ENCODE peak calls at places on chromosomes 2 and 18, in nine cellular contexts. One of them, this sample, is unnamed.

GRCh38 chr2:101619191-101619591 is 78.3 kb upstream of the MAP4K4 start:
- DNase-seq in natural killer cell: no peak
- DNase-seq in heart right ventricle: no peak
- DNase-seq in heart left ventricle: peak
- DNase-seq in neural crest cell: no peak
- DNase-seq in pancreas: no peak
- DNase-seq in fibroblast of mammary gland: peak
- DNase-seq in K562: no peak
- DNase-seq in uterus: peak
- DNase-seq in this sample: no peak

GRCh38 chr2:22027345-22028005 is 903.7 kb downstream of the TDRD15 start:
- DNase-seq in natural killer cell: no peak
- DNase-seq in heart right ventricle: no peak
- DNase-seq in heart left ventricle: no peak
- DNase-seq in neural crest cell: no peak
- DNase-seq in pancreas: no peak
- DNase-seq in fibroblast of mammary gland: no peak
- DNase-seq in K562: no peak
- DNase-seq in uterus: no peak
- DNase-seq in this sample: no peak

GRCh38 chr18:8623549-8624106 is 14.4 kb downstream of the RAB12 start:
- DNase-seq in natural killer cell: peak
- DNase-seq in heart right ventricle: peak
- DNase-seq in heart left ventricle: peak
- DNase-seq in neural crest cell: no peak
- DNase-seq in pancreas: no peak
- DNase-seq in fibroblast of mammary gland: no peak
- DNase-seq in K562: no peak
- DNase-seq in uterus: no peak
- DNase-seq in this sample: no peak

GRCh38 chr18:37987901-37988300 is 422.3 kb upstream of the CELF4 start:
- DNase-seq in natural killer cell: no peak
- DNase-seq in heart right ventricle: no peak
- DNase-seq in heart left ventricle: no peak
- DNase-seq in neural crest cell: no peak
- DNase-seq in pancreas: no peak
- DNase-seq in fibroblast of mammary gland: no peak
- DNase-seq in K562: no peak
- DNase-seq in uterus: no peak
- DNase-seq in this sample: no peak

GRCh38 chr2:207090389-207090788 is 75.4 kb downstream of the KLF7 start:
- DNase-seq in natural killer cell: no peak
- DNase-seq in heart right ventricle: no peak
- DNase-seq in heart left ventricle: no peak
- DNase-seq in neural crest cell: no peak
- DNase-seq in pancreas: no peak
- DNase-seq in fibroblast of mammary gland: no peak
- DNase-seq in K562: no peak
- DNase-seq in uterus: no peak
- DNase-seq in this sample: no peak

GRCh38 chr2:182941121-182941713 is 74.8 kb upstream of the FRZB start:
- DNase-seq in natural killer cell: no peak
- DNase-seq in heart right ventricle: no peak
- DNase-seq in heart left ventricle: no peak
- DNase-seq in neural crest cell: no peak
- DNase-seq in pancreas: no peak
- DNase-seq in fibroblast of mammary gland: peak
- DNase-seq in K562: no peak
- DNase-seq in uterus: no peak
- DNase-seq in this sample: no peak

GRCh38 chr2:229719926-229720652 is 5.7 kb upstream of the DNER start:
- DNase-seq in natural killer cell: no peak
- DNase-seq in heart right ventricle: no peak
- DNase-seq in heart left ventricle: no peak
- DNase-seq in neural crest cell: no peak
- DNase-seq in pancreas: no peak
- DNase-seq in fibroblast of mammary gland: no peak
- DNase-seq in K562: no peak
- DNase-seq in uterus: no peak
- DNase-seq in this sample: no peak

GRCh38 chr2:186543561-186544131 is 46.2 kb upstream of the ITGAV start:
- DNase-seq in natural killer cell: no peak
- DNase-seq in heart right ventricle: no peak
- DNase-seq in heart left ventricle: no peak
- DNase-seq in neural crest cell: no peak
- DNase-seq in pancreas: no peak
- DNase-seq in fibroblast of mammary gland: peak
- DNase-seq in K562: no peak
- DNase-seq in uterus: no peak
- DNase-seq in this sample: no peak

GRCh38 chr2:193963472-193964119 is 1693.4 kb upstream of the SLC39A10 start:
- DNase-seq in natural killer cell: no peak
- DNase-seq in heart right ventricle: no peak
- DNase-seq in heart left ventricle: no peak
- DNase-seq in neural crest cell: peak
- DNase-seq in pancreas: no peak
- DNase-seq in fibroblast of mammary gland: peak
- DNase-seq in K562: no peak
- DNase-seq in uterus: no peak
- DNase-seq in this sample: peak

GRCh38 chr2:74181739-74182138 is 3.1 kb upstream of the MOB1A start:
- DNase-seq in natural killer cell: no peak
- DNase-seq in heart right ventricle: no peak
- DNase-seq in heart left ventricle: peak
- DNase-seq in neural crest cell: no peak
- DNase-seq in pancreas: no peak
- DNase-seq in fibroblast of mammary gland: no peak
- DNase-seq in K562: peak
- DNase-seq in uterus: no peak
- DNase-seq in this sample: no peak

GRCh38 chr2:236172866-236173733 is 4.9 kb upstream of the GBX2 start:
- DNase-seq in natural killer cell: no peak
- DNase-seq in heart right ventricle: no peak
- DNase-seq in heart left ventricle: no peak
- DNase-seq in neural crest cell: no peak
- DNase-seq in pancreas: no peak
- DNase-seq in fibroblast of mammary gland: no peak
- DNase-seq in K562: no peak
- DNase-seq in uterus: no peak
- DNase-seq in this sample: no peak

GRCh38 chr18:13983506-13983905 is 68.2 kb upstream of the MC2R start:
- DNase-seq in natural killer cell: no peak
- DNase-seq in heart right ventricle: no peak
- DNase-seq in heart left ventricle: no peak
- DNase-seq in neural crest cell: no peak
- DNase-seq in pancreas: no peak
- DNase-seq in fibroblast of mammary gland: no peak
- DNase-seq in K562: no peak
- DNase-seq in uterus: no peak
- DNase-seq in this sample: no peak

GRCh38 chr2:42298996-42299754 is 61.8 kb downstream of the COX7A2L start:
- DNase-seq in natural killer cell: no peak
- DNase-seq in heart right ventricle: no peak
- DNase-seq in heart left ventricle: no peak
- DNase-seq in neural crest cell: no peak
- DNase-seq in pancreas: no peak
- DNase-seq in fibroblast of mammary gland: no peak
- DNase-seq in K562: no peak
- DNase-seq in uterus: no peak
- DNase-seq in this sample: no peak

GRCh38 chr2:223720367-223720766 is 117.0 kb downstream of the AP1S3 start:
- DNase-seq in natural killer cell: no peak
- DNase-seq in heart right ventricle: no peak
- DNase-seq in heart left ventricle: no peak
- DNase-seq in neural crest cell: no peak
- DNase-seq in pancreas: no peak
- DNase-seq in fibroblast of mammary gland: no peak
- DNase-seq in K562: no peak
- DNase-seq in uterus: no peak
- DNase-seq in this sample: no peak

GRCh38 chr2:234427081-234428058 is 69.5 kb downstream of the ARL4C start:
- DNase-seq in natural killer cell: peak
- DNase-seq in heart right ventricle: no peak
- DNase-seq in heart left ventricle: no peak
- DNase-seq in neural crest cell: no peak
- DNase-seq in pancreas: peak
- DNase-seq in fibroblast of mammary gland: no peak
- DNase-seq in K562: no peak
- DNase-seq in uterus: no peak
- DNase-seq in this sample: peak

GRCh38 chr18:51151568-51152511 is 45.6 kb downstream of the MEX3C start:
- DNase-seq in natural killer cell: peak
- DNase-seq in heart right ventricle: no peak
- DNase-seq in heart left ventricle: no peak
- DNase-seq in neural crest cell: no peak
- DNase-seq in pancreas: no peak
- DNase-seq in fibroblast of mammary gland: no peak
- DNase-seq in K562: no peak
- DNase-seq in uterus: no peak
- DNase-seq in this sample: no peak

GRCh38 chr2:122627388-122627787 is 871.9 kb downstream of the TSN start:
- DNase-seq in natural killer cell: no peak
- DNase-seq in heart right ventricle: no peak
- DNase-seq in heart left ventricle: no peak
- DNase-seq in neural crest cell: no peak
- DNase-seq in pancreas: no peak
- DNase-seq in fibroblast of mammary gland: peak
- DNase-seq in K562: no peak
- DNase-seq in uterus: no peak
- DNase-seq in this sample: no peak

GRCh38 chr2:228763600-228763999 is 507.5 kb downstream of the PID1 start:
- DNase-seq in natural killer cell: no peak
- DNase-seq in heart right ventricle: no peak
- DNase-seq in heart left ventricle: no peak
- DNase-seq in neural crest cell: no peak
- DNase-seq in pancreas: no peak
- DNase-seq in fibroblast of mammary gland: no peak
- DNase-seq in K562: no peak
- DNase-seq in uterus: no peak
- DNase-seq in this sample: no peak

GRCh38 chr2:128321421-128321775 is 2.7 kb upstream of the HS6ST1 start:
- DNase-seq in natural killer cell: peak
- DNase-seq in heart right ventricle: peak
- DNase-seq in heart left ventricle: no peak
- DNase-seq in neural crest cell: no peak
- DNase-seq in pancreas: peak
- DNase-seq in fibroblast of mammary gland: no peak
- DNase-seq in K562: no peak
- DNase-seq in uterus: no peak
- DNase-seq in this sample: no peak

GRCh38 chr2:584863-585823 is 92.1 kb downstream of the TMEM18 start:
- DNase-seq in natural killer cell: peak
- DNase-seq in heart right ventricle: no peak
- DNase-seq in heart left ventricle: no peak
- DNase-seq in neural crest cell: no peak
- DNase-seq in pancreas: no peak
- DNase-seq in fibroblast of mammary gland: no peak
- DNase-seq in K562: no peak
- DNase-seq in uterus: peak
- DNase-seq in this sample: no peak

GRCh38 chr2:31246184-31246852 is 12.4 kb downstream of the EHD3 start:
- DNase-seq in natural killer cell: no peak
- DNase-seq in heart right ventricle: no peak
- DNase-seq in heart left ventricle: no peak
- DNase-seq in neural crest cell: no peak
- DNase-seq in pancreas: no peak
- DNase-seq in fibroblast of mammary gland: peak
- DNase-seq in K562: no peak
- DNase-seq in uterus: no peak
- DNase-seq in this sample: no peak

GRCh38 chr2:44715671-44716077 is 225.8 kb upstream of the SIX3 start:
- DNase-seq in natural killer cell: no peak
- DNase-seq in heart right ventricle: no peak
- DNase-seq in heart left ventricle: no peak
- DNase-seq in neural crest cell: peak
- DNase-seq in pancreas: no peak
- DNase-seq in fibroblast of mammary gland: peak
- DNase-seq in K562: no peak
- DNase-seq in uterus: no peak
- DNase-seq in this sample: peak

GRCh38 chr2:177143444-177143843 is 69.2 kb upstream of the HNRNPA3 start:
- DNase-seq in natural killer cell: no peak
- DNase-seq in heart right ventricle: no peak
- DNase-seq in heart left ventricle: no peak
- DNase-seq in neural crest cell: no peak
- DNase-seq in pancreas: no peak
- DNase-seq in fibroblast of mammary gland: peak
- DNase-seq in K562: no peak
- DNase-seq in uterus: peak
- DNase-seq in this sample: peak
- TF ChIP-seq CTCF in natural killer cell: no peak
- TF ChIP-seq CTCF in heart right ventricle: no peak
- TF ChIP-seq CTCF in heart left ventricle: no peak
- TF ChIP-seq CTCF in neural crest cell: no peak
- TF ChIP-seq CTCF in pancreas: no peak
- TF ChIP-seq CTCF in fibroblast of mammary gland: no peak
- TF ChIP-seq CTCF in K562: no peak
- TF ChIP-seq CTCF in uterus: no peak
- TF ChIP-seq CTCF in this sample: no peak

DNA sequence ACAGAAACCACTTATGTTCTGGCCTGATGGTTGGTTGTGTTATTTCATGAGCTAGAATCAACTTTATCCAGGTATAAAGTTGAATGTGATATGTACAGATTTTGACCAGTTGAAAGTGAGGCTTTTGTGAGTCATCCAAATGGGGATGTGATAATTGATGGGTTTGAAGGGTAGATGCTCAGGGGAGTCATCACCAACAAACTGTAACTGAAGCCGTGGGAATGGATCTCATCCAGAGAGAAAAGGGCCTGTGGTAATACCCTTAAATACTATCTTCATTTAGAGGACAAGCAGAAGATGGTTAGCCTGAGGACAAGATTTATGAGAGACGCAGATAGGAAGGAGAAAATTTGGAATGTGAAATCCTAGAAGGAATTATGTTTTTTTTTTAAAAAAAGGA is 90.6 kb upstream of the MYO3B start:
- DNase-seq in natural killer cell: no peak
- DNase-seq in heart right ventricle: no peak
- DNase-seq in heart left ventricle: no peak
- DNase-seq in neural crest cell: no peak
- DNase-seq in pancreas: no peak
- DNase-seq in fibroblast of mammary gland: peak
- DNase-seq in K562: no peak
- DNase-seq in uterus: no peak
- DNase-seq in this sample: no peak
- TF ChIP-seq CTCF in natural killer cell: no peak
- TF ChIP-seq CTCF in heart right ventricle: no peak
- TF ChIP-seq CTCF in heart left ventricle: no peak
- TF ChIP-seq CTCF in neural crest cell: no peak
- TF ChIP-seq CTCF in pancreas: no peak
- TF ChIP-seq CTCF in fibroblast of mammary gland: no peak
- TF ChIP-seq CTCF in K562: no peak
- TF ChIP-seq CTCF in uterus: no peak
- TF ChIP-seq CTCF in this sample: no peak

GRCh38 chr2:174524525-174524924 is 37.7 kb upstream of the GPR155 start:
- DNase-seq in natural killer cell: no peak
- DNase-seq in heart right ventricle: no peak
- DNase-seq in heart left ventricle: no peak
- DNase-seq in neural crest cell: no peak
- DNase-seq in pancreas: no peak
- DNase-seq in fibroblast of mammary gland: no peak
- DNase-seq in K562: no peak
- DNase-seq in uterus: no peak
- DNase-seq in this sample: no peak
- TF ChIP-seq CTCF in natural killer cell: no peak
- TF ChIP-seq CTCF in heart right ventricle: no peak
- TF ChIP-seq CTCF in heart left ventricle: no peak
- TF ChIP-seq CTCF in neural crest cell: no peak
- TF ChIP-seq CTCF in pancreas: no peak
- TF ChIP-seq CTCF in fibroblast of mammary gland: no peak
- TF ChIP-seq CTCF in K562: no peak
- TF ChIP-seq CTCF in uterus: no peak
- TF ChIP-seq CTCF in this sample: no peak

GRCh38 chr2:127014224-127014623 is 92.7 kb downstream of the BIN1 start:
- DNase-seq in natural killer cell: no peak
- DNase-seq in heart right ventricle: no peak
- DNase-seq in heart left ventricle: no peak
- DNase-seq in neural crest cell: no peak
- DNase-seq in pancreas: no peak
- DNase-seq in fibroblast of mammary gland: no peak
- DNase-seq in K562: no peak
- DNase-seq in uterus: no peak
- DNase-seq in this sample: no peak
- TF ChIP-seq CTCF in natural killer cell: no peak
- TF ChIP-seq CTCF in heart right ventricle: no peak
- TF ChIP-seq CTCF in heart left ventricle: no peak
- TF ChIP-seq CTCF in neural crest cell: no peak
- TF ChIP-seq CTCF in pancreas: no peak
- TF ChIP-seq CTCF in fibroblast of mammary gland: no peak
- TF ChIP-seq CTCF in K562: no peak
- TF ChIP-seq CTCF in uterus: no peak
- TF ChIP-seq CTCF in this sample: no peak

This sample was measured in endothelial cell.